ENCODE peak calls at places on chromosomes 3 and 15, in four cellular contexts. N, U, M and K are unnamed samples. For H3K4me1, the result is how much of the 10 kb centered on the place peaks cover.

GRCh38 chr3:25441234-25441856 is 13.3 kb downstream of the RARB start:
- DNase-seq in U (no peak), M (peak), N (no peak), K (no peak)

GRCh38 chr15:50187997-50188396 is 6.0 kb downstream of the SLC27A2 start:
- DNase-seq in U (no peak), M (no peak), N (no peak), K (no peak)

GRCh38 chr3:81554805-81555204 is 206.6 kb downstream of the GBE1 start:
- DNase-seq in U (no peak), N (no peak), M (no peak), K (no peak)

GRCh38 chr15:44243146-44243545 is 45.4 kb upstream of the GOLM2 start:
- DNase-seq in M (no peak), U (no peak), N (no peak), K (no peak)

GRCh38 chr3:190003730-190004129 is 117.0 kb downstream of the P3H2 start:
- DNase-seq in M (no peak), U (no peak), N (no peak), K (no peak)

GRCh38 chr15:60423540-60423939 is 25.8 kb upstream of the ANXA2 start:
- DNase-seq in N (no peak), U (no peak), M (no peak), K (peak)

GRCh38 chr3:112847692-112848091 is 1.0 kb upstream of the CD200R1L start:
- DNase-seq in M (peak), N (no peak), U (no peak), K (no peak)

GRCh38 chr3:108610651-108611050 is 21.1 kb downstream of the DZIP3 start:
- DNase-seq in N (no peak), M (no peak), U (no peak), K (no peak)

GRCh38 chr3:110495201-110495927 is 576.3 kb upstream of the NECTIN3 start:
- DNase-seq in N (no peak), M (no peak), U (peak), K (no peak)

GRCh38 chr3:179036626-179037300 is 34.8 kb downstream of the ZMAT3 start:
- DNase-seq in U (no peak), M (no peak), N (no peak), K (no peak)

GRCh38 chr3:38128303-38128655 is 8.6 kb downstream of the ACAA1 start:
- DNase-seq in U (no peak), M (no peak), N (peak), K (no peak)

GRCh38 chr3:73804204-73804603 is 179.5 kb upstream of the PDZRN3 start:
- DNase-seq in N (no peak), U (no peak), M (no peak), K (no peak)

GRCh38 chr3:189805375-189806067 is 174.3 kb downstream of the TP63 start:
- DNase-seq in M (no peak), N (no peak), U (no peak), K (no peak)

GRCh38 chr3:120264963-120265362 is 20.1 kb downstream of the GPR156 start:
- DNase-seq in M (no peak), U (no peak), N (no peak), K (no peak)

GRCh38 chr3:119145500-119146167 is at the start of gene TEX55:
- DNase-seq in U (peak), M (peak), N (no peak), K (peak)

GRCh38 chr3:155070932-155071387 is 9.2 kb upstream of the MME start:
- DNase-seq in M (no peak), N (no peak), U (no peak), K (no peak)

GRCh38 chr3:45841380-45841700 is 579 bp downstream of the LZTFL1 start:
- DNase-seq in U (peak), M (peak), N (no peak), K (no peak)

GRCh38 chr3:40456279-40456939 is 730 bp upstream of the RPL14 start:
- DNase-seq in U (no peak), M (no peak), N (peak), K (no peak)

GRCh38 chr3:153038779-153039178 is 123.2 kb upstream of the RAP2B start:
- DNase-seq in N (no peak), M (peak), U (no peak), K (no peak)

GRCh38 chr15:77753238-77753873 is 120.6 kb upstream of the LINGO1 start:
- DNase-seq in N (no peak), M (no peak), U (no peak), K (no peak)

GRCh38 chr15:56832125-56832524 is 86.3 kb upstream of the TCF12 start:
- DNase-seq in U (peak), N (peak), M (peak), K (peak)

GRCh38 chr15:40976819-40977218 is 23.5 kb downstream of the CHAC1 start:
- DNase-seq in U (no peak), M (no peak), N (no peak), K (no peak)

GRCh38 chr3:150064952-150065351 is 94.3 kb upstream of the PFN2 start:
- DNase-seq in M (no peak), U (no peak), N (no peak), K (no peak)

GRCh38 chr15:34012461-34013028 is 26.5 kb downstream of the AVEN start:
- DNase-seq in M (no peak), N (no peak), U (no peak), K (no peak)

GRCh38 chr3:184685646-184686045 is 26.2 kb downstream of the MAGEF1 start:
- DNase-seq in N (no peak), U (no peak), M (no peak), K (peak)

GRCh38 chr15:92014461-92015030 is 161.0 kb downstream of the SLCO3A1 start:
- DNase-seq in M (no peak), N (no peak), U (no peak), K (no peak)

GRCh38 chr3:55159016-55159415 is 231.2 kb upstream of the LRTM1 start:
- DNase-seq in N (no peak), M (no peak), U (no peak), K (no peak)

GRCh38 chr3:62607287-62608029 is 234.1 kb upstream of the FEZF2 start:
- DNase-seq in N (no peak), M (no peak), U (no peak), K (peak)

GRCh38 chr15:44537728-44538240 is 837 bp downstream of the EIF3J start:
- DNase-seq in M (no peak), U (no peak), N (no peak), K (no peak)

GRCh38 chr3:63654246-63654645 is 1.8 kb downstream of the SNTN start:
- DNase-seq in M (no peak), U (no peak), N (no peak), K (no peak)

GRCh38 chr3:123271466-123272159 is 69.9 kb downstream of the SEC22A start:
- DNase-seq in U (peak), M (no peak), N (peak), K (no peak)

GRCh38 chr3:42657675-42658074 is 4.2 kb downstream of the ZBTB47 start:
- DNase-seq in M (no peak), U (no peak), N (no peak), K (no peak)

GRCh38 chr3:71358243-71358642 is 225.3 kb downstream of the FOXP1 start:
- DNase-seq in U (no peak), M (no peak), N (no peak), K (no peak)

GRCh38 chr3:172625404-172625803 is 85.5 kb downstream of the NCEH1 start:
- DNase-seq in U (no peak), N (no peak), M (no peak), K (no peak)

GRCh38 chr3:60809857-60810256 is 441.4 kb downstream of the FHIT start:
- DNase-seq in N (no peak), U (no peak), M (no peak), K (no peak)

GRCh38 chr3:176953106-176954080 is 243.9 kb downstream of the TBL1XR1 start:
- DNase-seq in M (peak), U (peak), N (peak), K (peak)

GRCh38 chr3:98824256-98824655 is 61.1 kb downstream of the ST3GAL6 start:
- DNase-seq in N (no peak), U (no peak), M (no peak), K (no peak)

GRCh38 chr3:186359078-186359477 is 3.0 kb downstream of the DGKG start:
- DNase-seq in N (no peak), M (no peak), U (no peak), K (no peak)
- H3K4me1 ChIP-seq in N (under half), M (under half), U (under half), K (under half)

GRCh38 chr3:195270350-195271115 is 426 bp downstream of the XXYLT1 start:
- DNase-seq in M (peak), N (peak), U (peak), K (peak)
- TF ChIP-seq POLR2A in M (no peak), N (no peak), U (no peak), K (no peak)

GRCh38 chr15:72182673-72183072 is 14.9 kb downstream of the GRAMD2A start:
- DNase-seq in U (no peak), M (no peak), N (no peak), K (no peak)

GRCh38 chr15:72183781-72184164 is 13.8 kb downstream of the GRAMD2A start:
- DNase-seq in M (no peak), N (no peak), U (no peak), K (no peak)

GRCh38 chr15:72180771-72181324 is 16.7 kb downstream of the GRAMD2A start:
- DNase-seq in U (no peak), N (no peak), M (no peak), K (no peak)

GRCh38 chr15:72182244-72182643 is 15.3 kb downstream of the GRAMD2A start:
- DNase-seq in M (no peak), U (no peak), N (no peak), K (no peak)

GRCh38 chr15:72184165-72184811 is 13.3 kb downstream of the GRAMD2A start:
- DNase-seq in N (no peak), M (peak), U (peak), K (peak)
- H3K4me3 ChIP-seq in N (no peak), M (no peak), U (no peak), K (peak)

DNA sequence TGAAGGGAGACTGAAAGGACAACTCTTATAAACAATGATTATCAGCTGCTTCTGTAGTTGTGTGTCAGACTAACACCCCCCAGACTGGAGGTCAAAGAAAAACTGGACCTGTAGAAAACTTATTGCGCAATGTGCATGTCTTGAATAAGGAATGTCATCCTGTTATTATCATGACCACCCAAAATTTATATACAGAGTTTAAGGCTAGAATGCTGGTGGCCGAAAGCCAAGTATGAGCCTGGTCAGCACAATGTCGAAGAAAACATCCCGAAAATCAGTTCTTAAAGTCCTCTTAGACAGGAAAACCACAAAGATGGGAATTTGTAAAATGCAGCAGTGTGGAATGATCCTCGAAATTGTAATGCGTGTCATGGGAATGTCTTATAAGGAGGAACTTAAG is 29.3 kb downstream of the RFTN1 start:
- DNase-seq in N (peak), M (peak), U (peak), K (no peak)
- H3K4me1 ChIP-seq in N (under half), M (under half), U (under half), K (half or more)

GRCh38 chr15:90934949-90935751 is at the start of gene UNC45A:
- DNase-seq in M (peak), N (peak), U (peak), K (peak)
- TF ChIP-seq POLR2A in M (peak), N (peak), U (peak), K (no peak)

GRCh38 chr3:125121246-125122010 is 65.6 kb upstream of the HEG1 start:
- DNase-seq in N (no peak), M (no peak), U (no peak), K (no peak)
- H3K4me3 ChIP-seq in N (no peak), M (no peak), U (no peak), K (no peak)

GRCh38 chr3:50236484-50237132 is 604 bp downstream of the GNAI2 start:
- DNase-seq in M (no peak), U (no peak), N (no peak), K (no peak)
- H3K4me1 ChIP-seq in M (under half), U (half or more), N (under half), K (under half)

GRCh38 chr3:197029511-197030167 is at the start of gene MELTF:
- DNase-seq in U (peak), M (peak), N (peak), K (peak)
- TF ChIP-seq POLR2A in U (no peak), M (no peak), N (no peak), K (no peak)